ENCODE peak calls at places on chromosome 2, in nine cellular contexts. F, G, I, T, Q, K, M, W and B are unnamed samples.

GRCh38 chr2:232492236-232492848 is 4.7 kb upstream of the ECEL1 start:
- DNase-seq in G (no peak), Q (no peak), F (no peak), I (no peak), K (no peak), T (no peak), M (no peak), W (no peak), B (no peak)

GRCh38 chr2:147374410-147374811 is 470.4 kb upstream of the ACVR2A start:
- DNase-seq in Q (no peak), G (no peak), K (no peak), T (no peak), M (peak), I (no peak), F (no peak), W (no peak), B (no peak)

GRCh38 chr2:112529751-112530150 is 12.5 kb upstream of the POLR1B start:
- DNase-seq in M (no peak), G (no peak), T (peak), W (no peak), Q (no peak), K (no peak), F (no peak), I (no peak), B (no peak)

GRCh38 chr2:231604101-231604684 is 11.5 kb downstream of the TEX44 start:
- DNase-seq in K (no peak), Q (peak), W (peak), F (no peak), M (peak), T (peak), I (no peak), G (peak), B (no peak)

GRCh38 chr2:239370403-239370802 is 30.4 kb downstream of the HDAC4 start:
- DNase-seq in I (no peak), K (no peak), M (no peak), Q (no peak), G (no peak), F (no peak), W (no peak), T (no peak), B (no peak)

GRCh38 chr2:181141676-181142075 is 161.3 kb downstream of the UBE2E3 start:
- DNase-seq in F (no peak), Q (no peak), I (no peak), W (no peak), T (no peak), G (no peak), M (no peak), K (no peak), B (no peak)

GRCh38 chr2:16336491-16336890 is 329.1 kb downstream of the CYRIA start:
- DNase-seq in T (no peak), G (no peak), F (no peak), Q (no peak), I (no peak), K (no peak), M (no peak), W (no peak), B (no peak)

GRCh38 chr2:66596229-66596628 is 161.3 kb downstream of the MEIS1 start:
- DNase-seq in I (no peak), G (no peak), K (no peak), F (peak), T (no peak), W (no peak), Q (no peak), M (no peak), B (peak)

GRCh38 chr2:100713106-100713505 is 106.8 kb upstream of the NPAS2 start:
- DNase-seq in T (no peak), W (no peak), K (no peak), Q (no peak), F (no peak), I (no peak), M (no peak), G (no peak), B (no peak)

GRCh38 chr2:46327627-46328026 is 30.4 kb downstream of the EPAS1 start:
- DNase-seq in W (peak), F (no peak), G (no peak), M (no peak), K (no peak), I (no peak), T (no peak), Q (no peak), B (no peak)

GRCh38 chr2:240160291-240161086 is 20.0 kb upstream of the OTOS start:
- DNase-seq in G (no peak), Q (no peak), M (no peak), T (no peak), F (no peak), K (no peak), W (no peak), I (no peak), B (no peak)

GRCh38 chr2:240390091-240391073 is 45.1 kb upstream of the GPC1 start:
- DNase-seq in T (no peak), K (no peak), M (no peak), W (peak), Q (peak), G (no peak), F (no peak), I (peak), B (no peak)

GRCh38 chr2:207014424-207014823 is 75.1 kb downstream of the CPO start:
- DNase-seq in I (no peak), M (no peak), W (no peak), F (no peak), K (no peak), G (no peak), Q (no peak), T (no peak), B (no peak)

GRCh38 chr2:10457846-10458563 is 9.9 kb upstream of the ODC1 start:
- DNase-seq in F (peak), G (no peak), W (no peak), K (no peak), I (no peak), Q (no peak), M (no peak), T (no peak), B (no peak)